ENCODE peak calls at places on chromosomes 5 and 9, in eight cellular contexts. Q, V, E, I, B, R, S and T are unnamed samples.

GRCh38 chr5:73841641-73842040 is 215.6 kb downstream of the ARHGEF28 start:
- DNase-seq in V (no peak), R (no peak), I (no peak), B (no peak), E (no peak), Q (no peak), S (no peak), T (no peak)

GRCh38 chr9:68708513-68708912 is 3.5 kb downstream of the PIP5K1B start:
- DNase-seq in Q (no peak), R (no peak), S (no peak), B (no peak), E (no peak), V (no peak), I (no peak), T (no peak)

GRCh38 chr5:128163991-128164390 is 80.4 kb downstream of the SLC12A2 start:
- DNase-seq in E (no peak), V (no peak), Q (no peak), R (no peak), I (no peak), S (no peak), B (no peak), T (no peak)

GRCh38 chr5:40359854-40360253 is 319.9 kb upstream of the PTGER4 start:
- DNase-seq in V (no peak), B (no peak), R (no peak), Q (no peak), I (no peak), S (no peak), E (no peak), T (no peak)

GRCh38 chr9:126470251-126470993 is 143.3 kb upstream of the LMX1B start:
- DNase-seq in B (no peak), I (no peak), V (no peak), R (no peak), Q (no peak), E (no peak), S (no peak), T (no peak)

GRCh38 chr5:39411051-39411450 is 13.7 kb downstream of the DAB2 start:
- DNase-seq in V (no peak), B (no peak), S (no peak), R (no peak), E (no peak), I (no peak), Q (no peak), T (no peak)

GRCh38 chr5:16551628-16552027 is 65.2 kb downstream of the RETREG1 start:
- DNase-seq in B (no peak), E (no peak), R (no peak), Q (no peak), S (no peak), V (no peak), I (no peak), T (no peak)

GRCh38 chr5:174622067-174622466 is 102.3 kb upstream of the MSX2 start:
- DNase-seq in S (no peak), V (no peak), E (no peak), I (no peak), R (no peak), B (no peak), Q (no peak), T (no peak)

GRCh38 chr9:71725590-71726338 is 42.5 kb downstream of the CEMIP2 start:
- DNase-seq in Q (no peak), V (no peak), I (no peak), E (no peak), S (no peak), B (no peak), R (no peak), T (no peak)

GRCh38 chr9:116193636-116194035 is 40.0 kb downstream of the PAPPA start:
- DNase-seq in B (no peak), R (no peak), E (no peak), V (no peak), Q (no peak), S (no peak), I (no peak), T (no peak)

GRCh38 chr5:80119337-80119736 is 84.2 kb downstream of the THBS4 start:
- DNase-seq in E (no peak), I (no peak), Q (no peak), B (no peak), S (no peak), V (no peak), R (no peak), T (no peak)

GRCh38 chr5:72562717-72563116 is 55.5 kb upstream of the ZNF366 start:
- DNase-seq in V (no peak), I (no peak), E (no peak), Q (no peak), R (no peak), S (no peak), B (no peak), T (no peak)

GRCh38 chr9:18756712-18757125 is 276.3 kb downstream of the SAXO1 start:
- DNase-seq in E (no peak), Q (no peak), R (no peak), V (no peak), I (no peak), S (no peak), B (no peak), T (no peak)

GRCh38 chr5:51651889-51652288 is 268.6 kb downstream of the ISL1 start:
- DNase-seq in S (no peak), E (no peak), R (no peak), B (no peak), Q (no peak), I (no peak), V (no peak), T (no peak)

GRCh38 chr9:38339087-38339486 is 53.4 kb upstream of the ALDH1B1 start:
- DNase-seq in R (no peak), E (no peak), S (peak), B (no peak), I (peak), V (no peak), Q (no peak), T (no peak)

GRCh38 chr5:55568629-55569512 is 34.1 kb upstream of the PLPP1 start:
- DNase-seq in R (no peak), I (no peak), Q (no peak), V (no peak), E (no peak), B (no peak), S (no peak), T (no peak)